ENCODE peak calls at places on chromosomes 16 and 17, in nine cellular contexts. X is NCI-H2029; P is NB4; G is psoas muscle; T is T-helper 9 cell; E is activated gamma-delta T cell treated with Interleukin-2 at 50 U/mL for 16 hours; Z is progenitor cell of endocrine pancreas; S is activated T-helper 1 cell treated with anti-CD3 and anti-CD28 coated beads, Interleukin-2, amount 50 U/mL, for 16 hours; M is adipocyte. W is an unnamed sample.

GRCh38 chr17:64492481-64493109 is 4.3 kb downstream of the POLG2 start:
- DNase-seq in X (no peak), P (peak), G (no peak), T (peak), E (no peak), Z (no peak), S (no peak), M (peak), W (no peak)

GRCh38 chr17:28346746-28347246 is 10.5 kb downstream of the POLDIP2 start:
- DNase-seq in X (no peak), P (peak), G (no peak), T (no peak), E (no peak), Z (no peak), S (no peak), M (no peak), W (no peak)

GRCh38 chr17:55440391-55440790 is 18.8 kb upstream of the MMD start:
- DNase-seq in X (no peak), P (no peak), G (no peak), T (no peak), E (no peak), Z (no peak), S (no peak), M (no peak), W (no peak)

GRCh38 chr16:31179153-31179746 is 689 bp upstream of the FUS start:
- DNase-seq in X (no peak), P (no peak), G (no peak), T (no peak), E (no peak), Z (no peak), S (no peak), M (no peak), W (peak)

GRCh38 chr17:30323895-30324319 is 9.9 kb downstream of the TMIGD1 start:
- DNase-seq in X (peak), P (peak), G (peak), T (peak), E (peak), Z (no peak), S (no peak), M (peak), W (no peak)

GRCh38 chr16:27726621-27727275 is 176.8 kb downstream of the KATNIP start:
- DNase-seq in X (no peak), P (no peak), G (no peak), T (no peak), E (no peak), Z (no peak), S (no peak), M (no peak), W (no peak)

GRCh38 chr16:81415757-81416156 is 28.9 kb upstream of the CMIP start:
- DNase-seq in X (no peak), P (no peak), G (no peak), T (no peak), E (no peak), Z (no peak), S (no peak), M (no peak), W (no peak)

GRCh38 chr17:78789663-78790181 is 7.6 kb upstream of the CYTH1 start:
- DNase-seq in X (peak), P (no peak), G (peak), T (peak), E (peak), Z (no peak), S (no peak), M (peak), W (peak)

GRCh38 chr17:64357191-64357981 is 33.3 kb downstream of the PECAM1 start:
- DNase-seq in X (peak), P (peak), G (peak), T (no peak), E (no peak), Z (no peak), S (no peak), M (peak), W (peak)

GRCh38 chr16:58661199-58661830 is 23.3 kb downstream of the SLC38A7 start:
- DNase-seq in X (no peak), P (peak), G (peak), T (no peak), E (no peak), Z (peak), S (no peak), M (peak), W (peak)

GRCh38 chr16:30183961-30184429 is 593 bp downstream of the CORO1A start:
- DNase-seq in X (no peak), P (peak), G (peak), T (peak), E (peak), Z (no peak), S (peak), M (no peak), W (peak)

GRCh38 chr17:68248886-68249872 is 1.3 kb downstream of the AMZ2 start:
- DNase-seq in X (no peak), P (peak), G (no peak), T (no peak), E (no peak), Z (no peak), S (no peak), M (peak), W (no peak)

GRCh38 chr17:76373481-76373825 is 11.0 kb upstream of the SPHK1 start:
- DNase-seq in X (no peak), P (no peak), G (no peak), T (no peak), E (no peak), Z (no peak), S (no peak), M (no peak), W (no peak)

GRCh38 chr17:9484789-9485188 is 90.8 kb downstream of the STX8 start:
- DNase-seq in X (no peak), P (no peak), G (no peak), T (no peak), E (no peak), Z (no peak), S (no peak), M (no peak), W (peak)

GRCh38 chr16:85400305-85401205 is 212.6 kb upstream of the GSE1 start:
- DNase-seq in X (no peak), P (no peak), G (no peak), T (no peak), E (no peak), Z (no peak), S (no peak), M (no peak), W (no peak)

GRCh38 chr16:49544828-49545227 is 171.2 kb downstream of the C16orf78 start:
- DNase-seq in X (no peak), P (no peak), G (no peak), T (no peak), E (no peak), Z (no peak), S (no peak), M (no peak), W (no peak)

GRCh38 chr17:16302856-16303255 is 50.4 kb downstream of the CENPV start:
- DNase-seq in X (no peak), P (no peak), G (no peak), T (no peak), E (no peak), Z (no peak), S (no peak), M (no peak), W (no peak)

GRCh38 chr16:2171601-2172178 is 16.1 kb downstream of the TRAF7 start:
- DNase-seq in X (no peak), P (no peak), G (no peak), T (no peak), E (no peak), Z (no peak), S (no peak), M (no peak), W (no peak)

GRCh38 chr16:29765167-29766032 is 12.7 kb upstream of the ZG16 start:
- DNase-seq in X (peak), P (no peak), G (no peak), T (no peak), E (no peak), Z (peak), S (no peak), M (no peak), W (no peak)

GRCh38 chr17:77141846-77142449 is 1.2 kb downstream of the SEC14L1 start:
- DNase-seq in X (no peak), P (no peak), G (no peak), T (no peak), E (no peak), Z (no peak), S (no peak), M (peak), W (no peak)

GRCh38 chr17:76307299-76307965 is 644 bp downstream of the QRICH2 start:
- DNase-seq in X (no peak), P (no peak), G (no peak), T (no peak), E (no peak), Z (no peak), S (no peak), M (no peak), W (no peak)

GRCh38 chr17:80071116-80071980 is 30.0 kb upstream of the GAA start:
- DNase-seq in X (peak), P (no peak), G (peak), T (no peak), E (no peak), Z (no peak), S (no peak), M (no peak), W (peak)

GRCh38 chr17:79750650-79751545 is 20.2 kb downstream of the ENPP7 start:
- DNase-seq in X (no peak), P (no peak), G (no peak), T (no peak), E (no peak), Z (no peak), S (no peak), M (no peak), W (no peak)

GRCh38 chr17:62674841-62675240 is 47.4 kb downstream of the MRC2 start:
- DNase-seq in X (no peak), P (no peak), G (no peak), T (no peak), E (no peak), Z (no peak), S (no peak), M (no peak), W (no peak)

GRCh38 chr17:78717431-78717980 is 64.6 kb downstream of the CYTH1 start:
- DNase-seq in X (peak), P (no peak), G (no peak), T (no peak), E (no peak), Z (no peak), S (no peak), M (peak), W (peak)

GRCh38 chr17:50201226-50201854 is at the start of gene COL1A1:
- DNase-seq in X (no peak), P (no peak), G (peak), T (no peak), E (no peak), Z (no peak), S (no peak), M (peak), W (peak)

GRCh38 chr17:78106211-78106610 is 22.3 kb downstream of the TMC6 start:
- DNase-seq in X (no peak), P (no peak), G (no peak), T (no peak), E (no peak), Z (no peak), S (no peak), M (no peak), W (no peak)

GRCh38 chr17:47714773-47715396 is 18.2 kb upstream of the TBX21 start:
- DNase-seq in X (no peak), P (no peak), G (no peak), T (no peak), E (no peak), Z (no peak), S (no peak), M (no peak), W (no peak)

GRCh38 chr16:54244061-54244886 is 42.3 kb downstream of the IRX3 start:
- DNase-seq in X (no peak), P (peak), G (no peak), T (no peak), E (no peak), Z (no peak), S (no peak), M (no peak), W (no peak)

GRCh38 chr17:82006468-82007227 is 16.0 kb downstream of the CENPX start:
- DNase-seq in X (no peak), P (no peak), G (no peak), T (no peak), E (no peak), Z (no peak), S (no peak), M (no peak), W (peak)

GRCh38 chr16:907819-908218 is 63.0 kb downstream of the LMF1 start:
- DNase-seq in X (no peak), P (no peak), G (no peak), T (no peak), E (no peak), Z (no peak), S (no peak), M (no peak), W (no peak)

GRCh38 chr17:28878981-28879380 is 18.6 kb downstream of the FLOT2 start:
- DNase-seq in X (peak), P (peak), G (no peak), T (no peak), E (no peak), Z (no peak), S (no peak), M (peak), W (peak)

GRCh38 chr17:68592667-68593330 is 8.4 kb downstream of the FAM20A start:
- DNase-seq in X (no peak), P (no peak), G (peak), T (no peak), E (no peak), Z (no peak), S (no peak), M (peak), W (peak)

GRCh38 chr17:7217113-7217987 is 2.3 kb downstream of the DLG4 start:
- DNase-seq in X (peak), P (peak), G (peak), T (no peak), E (no peak), Z (no peak), S (no peak), M (peak), W (peak)

GRCh38 chr16:24999856-25000447 is 15.2 kb downstream of the ARHGAP17 start:
- DNase-seq in X (no peak), P (no peak), G (no peak), T (no peak), E (no peak), Z (no peak), S (no peak), M (peak), W (no peak)

GRCh38 chr17:61144876-61145564 is 254.6 kb upstream of the TBX2 start:
- DNase-seq in X (no peak), P (no peak), G (no peak), T (no peak), E (no peak), Z (no peak), S (no peak), M (peak), W (no peak)

GRCh38 chr17:35345926-35346771 is 27.3 kb downstream of the SLFN11 start:
- DNase-seq in X (no peak), P (peak), G (peak), T (peak), E (peak), Z (no peak), S (no peak), M (peak), W (peak)

GRCh38 chr17:48591435-48592077 is 1.5 kb upstream of the HOXB3 start:
- DNase-seq in X (no peak), P (no peak), G (no peak), T (no peak), E (no peak), Z (no peak), S (no peak), M (no peak), W (no peak)

GRCh38 chr17:42018339-42018738 is 1.1 kb upstream of the DNAJC7 start:
- DNase-seq in X (no peak), P (peak), G (no peak), T (no peak), E (no peak), Z (no peak), S (no peak), M (no peak), W (no peak)

W was measured in AG20443.